ENCODE peak calls at places on chromosomes 11 and 22, in seven cellular contexts. V is hepatocyte, F is HCT116, M is GM23338, J is GM23248, S is PC-3, O is MM.1S. X is an unnamed sample.

GRCh38 chr11:37978647-37979046 is 1380.6 kb upstream of the RAG2 start:
- DNase-seq in S (no peak), M (no peak), O (no peak), F (no peak), J (no peak), V (no peak), X (no peak)

GRCh38 chr11:31651208-31651607 is 141.6 kb downstream of the ELP4 start:
- DNase-seq in O (no peak), J (no peak), M (no peak), F (no peak), V (no peak), S (no peak), X (peak; percentile 24)

GRCh38 chr11:76206327-76207081 is at the start of gene WNT11:
- DNase-seq in M (peak; percentile 78), J (peak; percentile 69), S (peak; percentile 57), O (peak; percentile 59), V (peak; percentile 82), F (no peak), X (peak; percentile 93)

GRCh38 chr11:7501251-7501650 is 12.5 kb upstream of the PPFIBP2 start:
- DNase-seq in S (no peak), O (no peak), F (no peak), J (no peak), M (no peak), V (peak; percentile 16), X (no peak)

GRCh38 chr11:76781046-76781801 is 1.9 kb upstream of the TSKU start:
- DNase-seq in O (no peak), F (no peak), M (no peak), J (no peak), S (no peak), V (peak; percentile 73), X (no peak)

GRCh38 chr11:30312243-30312642 is 10.7 kb upstream of the ARL14EP start:
- DNase-seq in F (no peak), S (no peak), O (no peak), V (no peak), M (no peak), J (no peak), X (no peak)

GRCh38 chr11:83025267-83025704 is 46.4 kb downstream of the RAB30 start:
- DNase-seq in J (no peak), S (peak; percentile 38), M (peak; percentile 22), O (peak; percentile 46), F (no peak), V (peak; percentile 50), X (no peak)

GRCh38 chr11:125287467-125288232 is 123.1 kb downstream of the PKNOX2 start:
- DNase-seq in V (peak; percentile 21), S (no peak), J (peak; percentile 18), M (no peak), O (no peak), F (no peak), X (peak; percentile 33)

GRCh38 chr22:19704355-19705015 is 9.8 kb upstream of the SEPTIN5 start:
- DNase-seq in M (no peak), O (no peak), V (peak; percentile 15), S (no peak), J (no peak), F (no peak), X (no peak)

GRCh38 chr11:34595960-34596359 is 24.9 kb upstream of the EHF start:
- DNase-seq in V (no peak), J (no peak), F (no peak), O (no peak), M (no peak), S (no peak), X (no peak)

GRCh38 chr11:21460082-21460481 is 732.8 kb upstream of the ANO5 start:
- DNase-seq in V (no peak), F (no peak), M (no peak), J (no peak), S (peak; percentile 4), O (no peak), X (no peak)

GRCh38 chr22:25067851-25068421 is 115.4 kb downstream of the KIAA1671 start:
- DNase-seq in O (peak; percentile 28), S (no peak), F (no peak), J (peak; percentile 32), M (no peak), V (no peak), X (no peak)

GRCh38 chr11:2685566-2686359 is 14.0 kb downstream of the KCNQ1OT1 start:
- DNase-seq in O (no peak), J (no peak), M (no peak), F (no peak), S (no peak), V (no peak), X (no peak)

GRCh38 chr22:32684822-32685187 is 116.7 kb upstream of the TIMP3 start:
- DNase-seq in F (no peak), V (peak; percentile 42), S (no peak), M (no peak), O (no peak), J (peak; percentile 6), X (no peak)

GRCh38 chr22:40525250-40525884 is 111.2 kb downstream of the MRTFA start:
- DNase-seq in F (no peak), O (peak; percentile 49), V (peak; percentile 38), S (peak; percentile 48), J (peak; percentile 63), M (peak; percentile 72), X (peak; percentile 41)

GRCh38 chr11:116927163-116927772 is 89.8 kb upstream of the APOA1 start:
- DNase-seq in F (no peak), M (no peak), O (no peak), V (no peak), J (peak; percentile 18), S (peak; percentile 39), X (no peak)

GRCh38 chr11:63880031-63880841 is 36.7 kb downstream of the RCOR2 start:
- DNase-seq in J (peak; percentile 82), F (no peak), S (no peak), M (no peak), V (no peak), O (no peak), X (peak; percentile 28)

GRCh38 chr11:63879598-63879997 is 37.4 kb downstream of the RCOR2 start:
- DNase-seq in S (no peak), F (no peak), O (no peak), V (no peak), J (no peak), M (no peak), X (no peak)

GRCh38 chr11:63887600-63887999 is 29.4 kb downstream of the RCOR2 start:
- DNase-seq in V (no peak), M (peak; percentile 56), J (no peak), O (no peak), F (no peak), S (no peak), X (no peak)

GRCh38 chr11:63884191-63884590 is 32.8 kb downstream of the RCOR2 start:
- DNase-seq in F (no peak), O (no peak), M (no peak), S (no peak), J (no peak), V (no peak), X (no peak)

DNA sequence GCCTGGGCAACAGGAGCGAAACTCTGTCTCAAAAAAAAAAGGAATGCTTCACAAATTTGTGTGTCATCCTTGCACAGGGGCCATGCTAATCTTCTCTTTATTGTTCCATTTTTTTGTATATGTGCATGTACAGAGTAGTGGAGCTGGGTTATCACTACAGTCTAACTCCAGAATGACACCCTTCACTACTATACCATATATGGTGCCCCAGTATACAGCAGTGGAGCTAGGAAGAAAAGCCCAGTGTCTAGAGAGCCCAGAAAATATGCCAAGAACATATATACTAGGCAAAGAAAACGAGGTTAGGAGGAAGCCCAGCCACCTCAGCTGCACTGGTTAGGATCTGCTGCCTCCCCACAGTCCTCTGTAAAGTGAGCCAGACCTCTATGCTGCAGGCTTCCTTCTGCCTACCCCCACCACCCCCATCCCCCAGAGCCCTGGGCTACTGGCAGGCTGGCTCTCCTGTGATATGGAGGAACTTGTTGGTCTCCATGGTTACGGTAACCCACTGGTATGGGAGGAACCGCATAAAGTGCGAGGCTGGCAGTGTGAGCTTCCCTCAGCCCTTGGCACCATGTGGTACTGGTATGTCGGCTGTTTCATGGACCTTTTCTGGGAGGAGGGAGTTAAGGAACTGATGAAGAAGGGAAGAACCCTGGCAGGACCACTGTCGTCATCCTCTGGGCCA is 34.3 kb downstream of the RCOR2 start:
- DNase-seq in V (no peak), O (no peak), S (no peak), F (no peak), J (no peak), M (peak; percentile 93), X (peak; percentile 52)
- TF ChIP-seq EZH2phosphoT487 in V (no peak), O (no peak), S (no peak), F (no peak), J (no peak), M (no peak), X (no peak)

GRCh38 chr11:97019305-97019704 is 629.5 kb downstream of the JRKL start:
- DNase-seq in M (no peak), V (no peak), O (no peak), S (no peak), J (no peak), F (no peak), X (no peak)

GRCh38 chr11:97009613-97010012 is 619.8 kb downstream of the JRKL start:
- DNase-seq in M (peak; percentile 29), J (no peak), V (no peak), F (no peak), O (no peak), S (no peak), X (no peak)

GRCh38 chr11:97019754-97020153 is 629.9 kb downstream of the JRKL start:
- DNase-seq in O (no peak), F (no peak), V (peak; percentile 7), J (no peak), M (no peak), S (no peak), X (no peak)

DNA sequence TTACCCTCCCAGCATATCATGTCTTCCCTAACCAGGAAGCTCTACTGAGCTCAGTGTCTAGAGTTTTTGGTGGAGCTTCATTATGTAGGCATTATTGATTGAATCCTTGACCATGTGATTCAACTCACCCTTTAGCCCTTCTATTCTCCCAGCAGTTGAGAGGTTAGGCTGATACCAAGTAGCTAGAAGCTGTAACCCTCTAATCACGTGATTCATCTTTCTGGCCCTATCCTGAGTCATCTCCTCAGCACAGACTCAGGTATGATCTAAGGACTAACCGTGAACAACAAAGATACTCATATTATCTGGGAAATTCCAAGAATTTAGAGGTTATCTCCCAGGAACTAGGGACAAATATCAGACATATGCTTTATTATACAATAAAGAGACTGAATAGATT is 625.5 kb downstream of the JRKL start:
- DNase-seq in O (no peak), M (no peak), V (no peak), S (no peak), F (no peak), J (no peak), X (no peak)
- TF ChIP-seq EZH2 in O (no peak), M (no peak), V (no peak), S (no peak), F (no peak), J (no peak), X (no peak)

GRCh38 chr11:134244593-134244992 is 8.6 kb downstream of the THYN1 start:
- DNase-seq in F (no peak), J (peak; percentile 45), S (peak; percentile 48), O (peak; percentile 49), M (peak; percentile 44), V (peak; percentile 29), X (peak; percentile 28)
- TF ChIP-seq EZH2phosphoT487 in F (no peak), J (no peak), S (no peak), O (no peak), M (no peak), V (no peak), X (no peak)

DNA sequence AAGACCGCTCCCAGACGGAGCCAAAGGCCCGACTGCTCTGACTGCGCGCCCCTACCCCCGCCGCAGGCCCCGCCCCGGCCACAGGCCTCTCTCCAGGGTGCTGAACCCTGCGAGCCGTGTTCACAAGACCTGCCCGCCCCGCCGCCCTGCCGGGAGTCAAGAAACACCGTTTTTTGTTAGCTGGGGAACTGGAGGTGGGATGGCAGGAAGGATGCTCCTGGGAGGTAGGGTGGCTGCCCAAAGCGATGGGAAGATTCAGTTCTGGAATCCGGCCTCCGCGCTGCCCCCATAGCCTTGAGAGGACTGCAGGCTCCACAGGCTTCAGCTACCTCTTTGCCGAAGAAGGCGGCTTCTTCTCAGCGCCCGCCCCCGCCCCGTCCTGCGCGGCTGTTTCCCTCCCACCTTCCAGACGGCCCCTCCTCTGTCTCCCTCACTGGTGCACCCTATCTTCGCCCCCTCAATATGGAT is 2.7 kb upstream of the PDE2A start:
- DNase-seq in O (peak; percentile 38), S (peak; percentile 46), F (no peak), J (peak; percentile 73), M (peak; percentile 94), V (peak; percentile 86), X (peak; percentile 95)
- TF ChIP-seq EZH2 in O (no peak), S (no peak), F (no peak), J (no peak), M (no peak), V (no peak), X (peak; percentile 64)

X was measured in neural progenitor cell.